ENCODE peak calls at places on chromosome 4, in eight cellular contexts. L is brain microvascular endothelial cell, N is bronchial epithelial cell, W is heart left ventricle, X is natural killer cell, A is AG10803, V is cardiac muscle cell, P is progenitor cell of endocrine pancreas. B is an unnamed sample.

GRCh38 chr4:87150498-87151261 is 69.7 kb downstream of the KLHL8 start:
- DNase-seq in P (peak; percentile 38), N (peak; percentile 80), V (peak; percentile 82), W (no peak), L (peak; percentile 83), X (no peak), A (peak; percentile 69), B (peak; percentile 50)

GRCh38 chr4:16289872-16290554 is 63.7 kb upstream of the TAPT1 start:
- DNase-seq in N (peak; percentile 38), A (peak; percentile 40), P (no peak), L (peak; percentile 37), V (peak; percentile 64), W (no peak), X (no peak), B (peak; percentile 17)

GRCh38 chr4:174394915-174395314 is 111.2 kb downstream of the CEP44 start:
- DNase-seq in L (no peak), X (no peak), V (peak; percentile 15), P (no peak), A (peak; percentile 15), W (no peak), N (peak; percentile 88), B (no peak)

GRCh38 chr4:4666693-4667642 is 125.1 kb upstream of the STX18 start:
- DNase-seq in V (peak; percentile 74), A (peak; percentile 93), N (no peak), X (no peak), P (no peak), L (no peak), W (no peak), B (peak; percentile 43)

GRCh38 chr4:79160962-79161361 is 164.9 kb downstream of the NAA11 start:
- DNase-seq in X (no peak), W (no peak), V (no peak), L (no peak), P (no peak), N (no peak), A (no peak), B (no peak)

GRCh38 chr4:140186651-140187315 is 32.8 kb upstream of the MAML3 start:
- DNase-seq in P (no peak), L (peak; percentile 58), N (peak; percentile 94), X (no peak), W (no peak), A (peak; percentile 44), V (peak; percentile 73), B (no peak)

GRCh38 chr4:119750771-119751170 is 122.2 kb upstream of the PDE5A start:
- DNase-seq in P (no peak), V (no peak), N (no peak), X (no peak), A (peak; percentile 60), L (no peak), W (no peak), B (no peak)

GRCh38 chr4:137387924-137388323 is 144.4 kb downstream of the PCDH18 start:
- DNase-seq in W (no peak), A (peak; percentile 77), V (peak; percentile 77), P (no peak), X (no peak), N (no peak), L (peak; percentile 57), B (no peak)

GRCh38 chr4:55347610-55348228 is 1.7 kb downstream of the SRD5A3 start:
- DNase-seq in P (no peak), W (no peak), L (no peak), A (no peak), N (no peak), V (no peak), X (no peak), B (no peak)

GRCh38 chr4:159899596-159899995 is 796.7 kb downstream of the RAPGEF2 start:
- DNase-seq in L (no peak), P (no peak), V (no peak), X (no peak), W (no peak), A (no peak), N (no peak), B (no peak)

GRCh38 chr4:143084566-143084965 is 100.2 kb upstream of the USP38 start:
- DNase-seq in L (no peak), P (no peak), V (no peak), A (no peak), W (no peak), N (no peak), X (no peak), B (no peak)

GRCh38 chr4:169404959-169405358 is 134.2 kb upstream of the SH3RF1 start:
- DNase-seq in P (no peak), A (peak; percentile 75), L (no peak), W (no peak), N (peak; percentile 91), X (no peak), V (peak; percentile 69), B (no peak)

GRCh38 chr4:119559044-119559647 is 69.5 kb downstream of the PDE5A start:
- DNase-seq in N (peak; percentile 57), W (no peak), X (no peak), L (no peak), A (peak; percentile 70), V (peak; percentile 78), P (no peak), B (no peak)

GRCh38 chr4:126702747-126703146 is 930.0 kb upstream of the INTU start:
- DNase-seq in X (no peak), L (no peak), P (no peak), N (no peak), A (no peak), V (no peak), W (no peak), B (no peak)

GRCh38 chr4:3598695-3599227 is 66.5 kb upstream of the LRPAP1 start:
- DNase-seq in V (no peak), A (no peak), X (no peak), P (no peak), L (no peak), N (no peak), W (no peak), B (no peak)

GRCh38 chr4:17058506-17058905 is 160.1 kb upstream of the LDB2 start:
- DNase-seq in N (no peak), V (peak; percentile 57), W (no peak), L (no peak), A (peak; percentile 81), P (no peak), X (no peak), B (no peak)

GRCh38 chr4:76784237-76784636 is 113.7 kb downstream of the SOWAHB start:
- DNase-seq in X (no peak), P (no peak), A (no peak), W (no peak), V (no peak), L (peak; percentile 40), N (no peak), B (no peak)
- TF ChIP-seq CTCF in X (no peak), P (no peak), A (no peak), W (no peak), V (no peak), L (peak; percentile 51), N (no peak), B (no peak)

GRCh38 chr4:183252959-183253358 is 67.1 kb downstream of the CLDN22 start:
- DNase-seq in P (no peak), A (no peak), N (no peak), W (no peak), X (no peak), V (no peak), L (no peak), B (no peak)

GRCh38 chr4:183253451-183253850 is 66.6 kb downstream of the CLDN22 start:
- DNase-seq in W (no peak), X (no peak), V (no peak), L (no peak), P (no peak), A (no peak), N (no peak), B (no peak)

GRCh38 chr4:183254162-183254561 is 65.9 kb downstream of the CLDN22 start:
- DNase-seq in N (no peak), V (no peak), W (no peak), P (no peak), L (no peak), A (no peak), X (no peak), B (no peak)

GRCh38 chr4:183250831-183251230 is 69.2 kb downstream of the CLDN22 start:
- DNase-seq in P (no peak), A (no peak), X (no peak), W (no peak), N (no peak), L (no peak), V (no peak), B (no peak)

GRCh38 chr4:183249854-183250253 is 70.2 kb downstream of the CLDN22 start:
- DNase-seq in X (no peak), P (no peak), A (peak; percentile 53), V (peak; percentile 63), W (no peak), L (peak; percentile 43), N (peak; percentile 27), B (no peak)
- TF ChIP-seq CTCF in X (no peak), P (peak; percentile 54), A (peak; percentile 58), V (peak; percentile 44), W (peak; percentile 50), L (peak; percentile 61), N (peak; percentile 43), B (peak; percentile 23)

GRCh38 chr4:146095091-146095690 is 80.3 kb upstream of the LSM6 start:
- DNase-seq in V (peak; percentile 79), N (peak; percentile 70), X (no peak), A (peak; percentile 58), W (no peak), L (peak; percentile 59), P (peak; percentile 15), B (peak; percentile 44)
- TF ChIP-seq CTCF in V (peak; percentile 75), N (peak; percentile 68), X (peak; percentile 54), A (peak; percentile 82), W (peak; percentile 72), L (peak; percentile 75), P (peak; percentile 83), B (peak; percentile 77)

GRCh38 chr4:7647932-7648812 is 213.4 kb upstream of the PSAPL1 start:
- DNase-seq in A (peak; percentile 65), V (peak; percentile 36), W (no peak), L (peak; percentile 57), X (no peak), P (no peak), N (no peak), B (no peak)

GRCh38 chr4:7649411-7649740 is 214.6 kb upstream of the PSAPL1 start:
- DNase-seq in X (no peak), L (no peak), P (no peak), N (no peak), A (no peak), W (no peak), V (no peak), B (no peak)

GRCh38 chr4:7649741-7650531 is 215.2 kb upstream of the PSAPL1 start:
- DNase-seq in A (peak; percentile 95), P (no peak), X (peak; percentile 78), L (peak; percentile 95), V (peak; percentile 65), N (peak; percentile 5), W (no peak), B (no peak)

GRCh38 chr4:7647211-7647931 is 212.6 kb upstream of the PSAPL1 start:
- DNase-seq in W (peak; percentile 33), L (no peak), A (no peak), X (no peak), N (no peak), P (no peak), V (no peak), B (no peak)

DNA sequence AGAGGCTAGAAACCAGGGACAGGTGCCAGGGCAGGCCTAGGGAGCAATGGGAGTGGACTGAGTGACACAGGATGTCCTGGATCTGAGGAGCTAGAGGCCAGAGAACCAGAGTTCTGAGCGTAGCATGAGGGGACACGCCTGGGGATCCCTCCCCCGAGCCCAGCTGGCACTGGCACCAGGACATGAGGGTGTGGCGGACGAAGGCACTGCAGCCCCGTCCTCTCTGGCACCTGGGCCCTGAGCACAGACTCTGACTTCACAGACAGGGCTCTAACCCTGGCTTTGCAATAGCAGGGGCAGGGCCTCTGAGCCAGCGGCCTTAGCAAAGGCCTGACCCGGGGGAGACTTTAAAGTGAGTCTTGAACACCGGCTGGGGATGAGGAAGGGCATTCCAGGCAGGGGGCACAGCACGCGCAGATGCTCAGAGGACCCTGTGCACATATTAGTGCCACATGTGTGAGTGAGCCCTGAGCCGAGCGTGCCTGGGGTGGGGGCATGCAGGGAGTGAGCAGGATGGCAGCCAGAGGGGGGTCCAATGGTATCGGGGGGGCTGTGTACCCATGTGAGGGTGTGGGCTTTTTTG is 214.2 kb upstream of the PSAPL1 start:
- DNase-seq in A (no peak), X (no peak), W (no peak), P (no peak), N (no peak), L (no peak), V (no peak), B (no peak)
- TF ChIP-seq CTCF in A (no peak), X (no peak), W (no peak), P (no peak), N (no peak), L (no peak), V (no peak), B (no peak)

B was measured in nephron progenitor cell.